ENCODE peak calls at places on chromosomes 11 and 22, in ten cellular contexts. One of them, this sample, is unnamed.

GRCh38 chr11:20457001-20457768 is 69.7 kb downstream of the PRMT3 start:
- DNase-seq in AG04449: no peak
- DNase-seq in naive thymus-derived CD8-positive, alpha-beta T cell: no peak
- DNase-seq in COR-L47: no peak
- DNase-seq in stimulated activated CD4-positive, alpha-beta T cell treated with anti-CD3 and anti-CD28 coated beads, Interleukin-1b, Interleukin-23, amount 100 ng/mL, for 1 hour: no peak
- DNase-seq in anterior cingulate cortex: no peak
- DNase-seq in HTR-8/SVneo: no peak
- DNase-seq in HEK293T: no peak
- DNase-seq in endothelial cell: no peak
- DNase-seq in adrenal gland: no peak
- DNase-seq in this sample: no peak

GRCh38 chr22:33024626-33025025 is 33.6 kb downstream of the SYN3 start:
- DNase-seq in COR-L47: no peak
- DNase-seq in endothelial cell: no peak
- DNase-seq in HTR-8/SVneo: no peak
- DNase-seq in stimulated activated CD4-positive, alpha-beta T cell treated with anti-CD3 and anti-CD28 coated beads, Interleukin-1b, Interleukin-23, amount 100 ng/mL, for 1 hour: no peak
- DNase-seq in anterior cingulate cortex: no peak
- DNase-seq in naive thymus-derived CD8-positive, alpha-beta T cell: no peak
- DNase-seq in adrenal gland: no peak
- DNase-seq in HEK293T: no peak
- DNase-seq in AG04449: no peak
- DNase-seq in this sample: no peak

GRCh38 chr22:41684194-41684593 is 4.5 kb downstream of the SNU13 start:
- DNase-seq in AG04449: no peak
- DNase-seq in adrenal gland: no peak
- DNase-seq in HTR-8/SVneo: no peak
- DNase-seq in anterior cingulate cortex: no peak
- DNase-seq in naive thymus-derived CD8-positive, alpha-beta T cell: no peak
- DNase-seq in COR-L47: no peak
- DNase-seq in endothelial cell: no peak
- DNase-seq in HEK293T: no peak
- DNase-seq in stimulated activated CD4-positive, alpha-beta T cell treated with anti-CD3 and anti-CD28 coated beads, Interleukin-1b, Interleukin-23, amount 100 ng/mL, for 1 hour: no peak
- DNase-seq in this sample: no peak

GRCh38 chr11:46279393-46280099 is 2.1 kb downstream of the CREB3L1 start:
- DNase-seq in adrenal gland: peak; percentile 35
- DNase-seq in COR-L47: peak; percentile 69
- DNase-seq in AG04449: no peak
- DNase-seq in endothelial cell: peak; percentile 38
- DNase-seq in HTR-8/SVneo: no peak
- DNase-seq in naive thymus-derived CD8-positive, alpha-beta T cell: no peak
- DNase-seq in stimulated activated CD4-positive, alpha-beta T cell treated with anti-CD3 and anti-CD28 coated beads, Interleukin-1b, Interleukin-23, amount 100 ng/mL, for 1 hour: no peak
- DNase-seq in HEK293T: no peak
- DNase-seq in anterior cingulate cortex: peak; percentile 23
- DNase-seq in this sample: no peak

GRCh38 chr22:28779833-28780232 is 7.3 kb downstream of the CCDC117 start:
- DNase-seq in endothelial cell: no peak
- DNase-seq in COR-L47: no peak
- DNase-seq in naive thymus-derived CD8-positive, alpha-beta T cell: no peak
- DNase-seq in AG04449: no peak
- DNase-seq in adrenal gland: no peak
- DNase-seq in HTR-8/SVneo: no peak
- DNase-seq in anterior cingulate cortex: no peak
- DNase-seq in HEK293T: no peak
- DNase-seq in stimulated activated CD4-positive, alpha-beta T cell treated with anti-CD3 and anti-CD28 coated beads, Interleukin-1b, Interleukin-23, amount 100 ng/mL, for 1 hour: no peak
- DNase-seq in this sample: no peak

GRCh38 chr11:65357856-65358356 is 3.4 kb downstream of the TIGD3 start:
- DNase-seq in adrenal gland: no peak
- DNase-seq in anterior cingulate cortex: no peak
- DNase-seq in HEK293T: no peak
- DNase-seq in AG04449: no peak
- DNase-seq in HTR-8/SVneo: no peak
- DNase-seq in naive thymus-derived CD8-positive, alpha-beta T cell: no peak
- DNase-seq in stimulated activated CD4-positive, alpha-beta T cell treated with anti-CD3 and anti-CD28 coated beads, Interleukin-1b, Interleukin-23, amount 100 ng/mL, for 1 hour: no peak
- DNase-seq in COR-L47: no peak
- DNase-seq in endothelial cell: no peak
- DNase-seq in this sample: no peak

GRCh38 chr11:70569996-70570692 is 171.8 kb downstream of the CTTN start:
- DNase-seq in HTR-8/SVneo: no peak
- DNase-seq in naive thymus-derived CD8-positive, alpha-beta T cell: no peak
- DNase-seq in AG04449: no peak
- DNase-seq in HEK293T: no peak
- DNase-seq in COR-L47: no peak
- DNase-seq in endothelial cell: no peak
- DNase-seq in adrenal gland: no peak
- DNase-seq in stimulated activated CD4-positive, alpha-beta T cell treated with anti-CD3 and anti-CD28 coated beads, Interleukin-1b, Interleukin-23, amount 100 ng/mL, for 1 hour: no peak
- DNase-seq in anterior cingulate cortex: no peak
- DNase-seq in this sample: no peak

GRCh38 chr22:39732625-39733024 is 160.9 kb downstream of the ENTHD1 start:
- DNase-seq in adrenal gland: no peak
- DNase-seq in anterior cingulate cortex: no peak
- DNase-seq in HEK293T: no peak
- DNase-seq in naive thymus-derived CD8-positive, alpha-beta T cell: no peak
- DNase-seq in HTR-8/SVneo: no peak
- DNase-seq in COR-L47: no peak
- DNase-seq in stimulated activated CD4-positive, alpha-beta T cell treated with anti-CD3 and anti-CD28 coated beads, Interleukin-1b, Interleukin-23, amount 100 ng/mL, for 1 hour: no peak
- DNase-seq in endothelial cell: no peak
- DNase-seq in AG04449: no peak
- DNase-seq in this sample: no peak

GRCh38 chr11:3085052-3085451 is 27.8 kb upstream of the CARS1 start:
- DNase-seq in HEK293T: no peak
- DNase-seq in stimulated activated CD4-positive, alpha-beta T cell treated with anti-CD3 and anti-CD28 coated beads, Interleukin-1b, Interleukin-23, amount 100 ng/mL, for 1 hour: no peak
- DNase-seq in adrenal gland: no peak
- DNase-seq in endothelial cell: no peak
- DNase-seq in AG04449: no peak
- DNase-seq in naive thymus-derived CD8-positive, alpha-beta T cell: no peak
- DNase-seq in anterior cingulate cortex: no peak
- DNase-seq in COR-L47: no peak
- DNase-seq in HTR-8/SVneo: no peak
- DNase-seq in this sample: no peak

GRCh38 chr11:118691926-118692830 is 12.7 kb upstream of the TREH start:
- DNase-seq in COR-L47: no peak
- DNase-seq in anterior cingulate cortex: no peak
- DNase-seq in AG04449: no peak
- DNase-seq in adrenal gland: no peak
- DNase-seq in HEK293T: no peak
- DNase-seq in endothelial cell: no peak
- DNase-seq in stimulated activated CD4-positive, alpha-beta T cell treated with anti-CD3 and anti-CD28 coated beads, Interleukin-1b, Interleukin-23, amount 100 ng/mL, for 1 hour: peak; percentile 24
- DNase-seq in naive thymus-derived CD8-positive, alpha-beta T cell: peak; percentile 77
- DNase-seq in HTR-8/SVneo: peak; percentile 69
- DNase-seq in this sample: no peak

GRCh38 chr11:64842851-64843841 is 1.3 kb downstream of the CDC42BPG start:
- DNase-seq in HEK293T: no peak
- DNase-seq in naive thymus-derived CD8-positive, alpha-beta T cell: no peak
- DNase-seq in HTR-8/SVneo: peak; percentile 79
- DNase-seq in COR-L47: peak; percentile 47
- DNase-seq in AG04449: no peak
- DNase-seq in stimulated activated CD4-positive, alpha-beta T cell treated with anti-CD3 and anti-CD28 coated beads, Interleukin-1b, Interleukin-23, amount 100 ng/mL, for 1 hour: no peak
- DNase-seq in endothelial cell: no peak
- DNase-seq in anterior cingulate cortex: no peak
- DNase-seq in adrenal gland: no peak
- DNase-seq in this sample: no peak

GRCh38 chr11:12461516-12461915 is 84.1 kb downstream of the PARVA start:
- DNase-seq in endothelial cell: no peak
- DNase-seq in AG04449: no peak
- DNase-seq in COR-L47: peak; percentile 47
- DNase-seq in naive thymus-derived CD8-positive, alpha-beta T cell: no peak
- DNase-seq in HEK293T: peak; percentile 25
- DNase-seq in HTR-8/SVneo: no peak
- DNase-seq in stimulated activated CD4-positive, alpha-beta T cell treated with anti-CD3 and anti-CD28 coated beads, Interleukin-1b, Interleukin-23, amount 100 ng/mL, for 1 hour: no peak
- DNase-seq in adrenal gland: no peak
- DNase-seq in anterior cingulate cortex: no peak
- DNase-seq in this sample: no peak

GRCh38 chr11:63866211-63866610 is 27.3 kb downstream of the MARK2 start:
- DNase-seq in endothelial cell: no peak
- DNase-seq in COR-L47: peak; percentile 37
- DNase-seq in AG04449: no peak
- DNase-seq in HEK293T: no peak
- DNase-seq in HTR-8/SVneo: no peak
- DNase-seq in naive thymus-derived CD8-positive, alpha-beta T cell: peak; percentile 72
- DNase-seq in stimulated activated CD4-positive, alpha-beta T cell treated with anti-CD3 and anti-CD28 coated beads, Interleukin-1b, Interleukin-23, amount 100 ng/mL, for 1 hour: peak; percentile 44
- DNase-seq in adrenal gland: no peak
- DNase-seq in anterior cingulate cortex: no peak
- DNase-seq in this sample: peak; percentile 81

GRCh38 chr11:71247551-71248250 is 4.7 kb downstream of the SHANK2 start:
- DNase-seq in anterior cingulate cortex: no peak
- DNase-seq in endothelial cell: no peak
- DNase-seq in AG04449: no peak
- DNase-seq in stimulated activated CD4-positive, alpha-beta T cell treated with anti-CD3 and anti-CD28 coated beads, Interleukin-1b, Interleukin-23, amount 100 ng/mL, for 1 hour: no peak
- DNase-seq in naive thymus-derived CD8-positive, alpha-beta T cell: no peak
- DNase-seq in HTR-8/SVneo: no peak
- DNase-seq in HEK293T: no peak
- DNase-seq in COR-L47: no peak
- DNase-seq in adrenal gland: no peak
- DNase-seq in this sample: no peak

GRCh38 chr11:79794057-79794456 is 353.2 kb upstream of the TENM4 start:
- DNase-seq in naive thymus-derived CD8-positive, alpha-beta T cell: no peak
- DNase-seq in stimulated activated CD4-positive, alpha-beta T cell treated with anti-CD3 and anti-CD28 coated beads, Interleukin-1b, Interleukin-23, amount 100 ng/mL, for 1 hour: no peak
- DNase-seq in HEK293T: no peak
- DNase-seq in COR-L47: no peak
- DNase-seq in AG04449: no peak
- DNase-seq in endothelial cell: no peak
- DNase-seq in anterior cingulate cortex: no peak
- DNase-seq in adrenal gland: no peak
- DNase-seq in HTR-8/SVneo: no peak
- DNase-seq in this sample: no peak

GRCh38 chr11:77126861-77127673 is 979 bp upstream of the MYO7A start:
- DNase-seq in HEK293T: peak; percentile 77
- DNase-seq in AG04449: no peak
- DNase-seq in adrenal gland: peak; percentile 79
- DNase-seq in stimulated activated CD4-positive, alpha-beta T cell treated with anti-CD3 and anti-CD28 coated beads, Interleukin-1b, Interleukin-23, amount 100 ng/mL, for 1 hour: no peak
- DNase-seq in naive thymus-derived CD8-positive, alpha-beta T cell: peak; percentile 73
- DNase-seq in HTR-8/SVneo: peak; percentile 75
- DNase-seq in anterior cingulate cortex: peak; percentile 49
- DNase-seq in COR-L47: peak; percentile 67
- DNase-seq in endothelial cell: peak; percentile 68
- DNase-seq in this sample: no peak